ENCODE peak calls at places on chromosomes 2 and 18, in four cellular contexts. Z is tibial artery, H is D721Med, K is uterus. F is an unnamed sample.

GRCh38 chr2:11100130-11100529 is 55.1 kb upstream of the SLC66A3 start:
- DNase-seq in Z (peak; percentile 29), H (no peak), K (no peak), F (no peak)

GRCh38 chr2:119106301-119106897 is 52.2 kb downstream of the C1QL2 start:
- DNase-seq in Z (no peak), H (no peak), K (no peak), F (no peak)

GRCh38 chr18:59540819-59541218 is 156.4 kb downstream of the CCBE1 start:
- DNase-seq in Z (no peak), H (no peak), K (no peak), F (no peak)

GRCh38 chr18:58512161-58512581 is 116.7 kb downstream of the ALPK2 start:
- DNase-seq in Z (no peak), H (no peak), K (no peak), F (no peak)

GRCh38 chr2:68027959-68028358 is 34.8 kb downstream of the C1D start:
- DNase-seq in Z (no peak), H (no peak), K (no peak), F (no peak)

GRCh38 chr2:160141944-160142343 is 58.1 kb downstream of the ITGB6 start:
- DNase-seq in Z (no peak), H (no peak), K (no peak), F (no peak)

GRCh38 chr2:237870754-237871651 is 11.6 kb downstream of the RAMP1 start:
- DNase-seq in Z (peak; percentile 60), H (no peak), K (peak; percentile 61), F (no peak)

GRCh38 chr2:17916584-17916983 is 38.1 kb downstream of the KCNS3 start:
- DNase-seq in Z (no peak), H (no peak), K (no peak), F (no peak)

GRCh38 chr2:11839916-11840315 is 93.5 kb downstream of the LPIN1 start:
- DNase-seq in Z (no peak), H (no peak), K (no peak), F (no peak)

GRCh38 chr2:172380436-172381274 is 46.7 kb upstream of the ITGA6 start:
- DNase-seq in Z (no peak), H (no peak), K (no peak), F (no peak)

GRCh38 chr18:38956068-38956467 is 1390.5 kb upstream of the CELF4 start:
- DNase-seq in Z (no peak), H (no peak), K (no peak), F (no peak)

GRCh38 chr2:127052771-127053691 is 53.9 kb downstream of the BIN1 start:
- DNase-seq in Z (no peak), H (no peak), K (peak; percentile 13), F (peak; percentile 61)

GRCh38 chr2:30979822-30980245 is 158.4 kb downstream of the GALNT14 start:
- DNase-seq in Z (peak; percentile 89), H (no peak), K (peak; percentile 45), F (no peak)

GRCh38 chr2:105576440-105577241 is 168.1 kb upstream of the NCK2 start:
- DNase-seq in Z (no peak), H (no peak), K (no peak), F (no peak)

GRCh38 chr2:71991397-71991796 is 156.3 kb downstream of the CYP26B1 start:
- DNase-seq in Z (no peak), H (no peak), K (no peak), F (no peak)

GRCh38 chr2:71990826-71991225 is 156.8 kb downstream of the CYP26B1 start:
- DNase-seq in Z (no peak), H (no peak), K (no peak), F (no peak)

GRCh38 chr2:71997843-71998242 is 149.8 kb downstream of the CYP26B1 start:
- DNase-seq in Z (no peak), H (no peak), K (no peak), F (no peak)

GRCh38 chr2:71992036-71992435 is 155.6 kb downstream of the CYP26B1 start:
- DNase-seq in Z (no peak), H (no peak), K (no peak), F (no peak)

DNA sequence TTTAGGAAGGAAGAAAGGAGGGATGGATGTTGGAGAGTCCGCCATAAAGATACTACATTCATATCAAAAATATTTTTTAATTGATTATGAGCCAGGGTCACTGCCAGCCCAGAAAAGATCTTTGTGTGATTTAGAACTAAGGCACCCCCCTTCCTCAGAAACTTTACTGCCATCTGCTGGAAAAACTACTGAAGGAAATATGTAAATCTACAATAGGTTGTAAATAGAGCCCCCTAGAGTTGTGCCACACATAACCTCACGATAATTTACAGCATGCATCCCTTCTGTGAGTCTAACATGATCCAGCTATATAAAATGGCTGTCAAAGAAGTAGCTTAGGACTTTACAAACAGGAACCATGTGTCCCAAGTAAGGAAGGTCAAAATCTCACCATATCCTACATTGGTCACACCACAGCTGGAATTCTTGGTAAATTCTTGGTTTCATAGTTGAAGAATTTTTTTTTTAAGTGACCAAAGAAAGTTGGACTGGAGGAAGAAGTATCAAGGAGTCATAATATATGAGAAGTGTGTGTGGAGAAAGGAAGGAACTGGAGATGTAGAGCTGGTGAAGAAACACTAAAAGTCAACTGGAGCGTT is 152.5 kb downstream of the CYP26B1 start:
- DNase-seq in Z (no peak), H (no peak), K (no peak), F (no peak)
- TF ChIP-seq CTCF in Z (peak; percentile 55), H (no peak), K (peak; percentile 17), F (no peak)

GRCh38 chr2:58871469-58872142 is 630.5 kb upstream of the FANCL start:
- DNase-seq in Z (no peak), H (no peak), K (no peak), F (no peak)
- TF ChIP-seq CTCF in Z (no peak), H (peak; percentile 25), K (no peak), F (no peak)

DNA sequence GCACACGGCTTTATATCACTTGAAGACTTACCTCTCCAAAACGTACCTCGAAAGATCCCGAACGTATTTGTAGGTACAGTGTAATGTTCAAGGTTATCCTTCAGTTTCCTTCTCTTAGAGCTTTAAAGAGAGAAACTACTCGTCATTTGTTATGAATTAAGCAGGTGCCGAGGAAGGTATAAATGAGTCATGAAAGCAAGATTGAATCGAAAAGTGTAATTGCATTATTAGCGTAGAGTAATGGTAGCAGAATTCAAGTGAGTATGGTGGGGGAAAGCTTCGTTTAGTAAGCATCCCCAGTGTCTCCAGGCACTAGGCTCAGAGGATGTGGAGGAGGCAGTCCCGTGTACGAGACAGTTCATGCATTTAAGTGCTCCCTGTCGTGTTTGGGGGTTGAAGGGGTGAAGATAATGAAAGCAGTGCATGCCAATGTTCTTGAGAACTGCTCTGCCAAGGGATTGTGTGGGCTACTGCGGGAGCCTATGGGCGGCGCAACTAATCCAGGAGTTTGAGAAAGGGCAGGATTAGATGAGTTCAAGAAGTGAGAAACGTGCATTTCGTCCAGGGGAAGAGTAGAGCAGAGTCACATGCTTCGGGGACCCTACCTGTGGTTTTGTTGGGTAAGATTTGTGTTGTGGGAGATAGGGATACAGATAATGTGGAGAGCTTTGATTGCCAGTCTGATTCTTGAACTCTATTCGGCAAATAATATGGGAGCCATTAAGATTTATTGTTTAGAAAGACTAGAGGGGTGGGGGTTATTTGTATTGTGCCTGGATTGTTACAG is 902 bp downstream of the POLR1B start:
- DNase-seq in Z (no peak), H (no peak), K (no peak), F (no peak)
- TF ChIP-seq CTCF in Z (no peak), H (peak; percentile 27), K (no peak), F (no peak)

GRCh38 chr2:144519934-144520717 is at the start of gene ZEB2:
- DNase-seq in Z (peak; percentile 88), H (no peak), K (peak; percentile 80), F (no peak)
- TF ChIP-seq CTCF in Z (peak; percentile 68), H (peak; percentile 53), K (peak; percentile 74), F (peak; percentile 61)

GRCh38 chr2:223599646-223600009 is 2.5 kb downstream of the SCG2 start:
- DNase-seq in Z (no peak), H (no peak), K (no peak), F (no peak)

GRCh38 chr2:223598994-223599645 is 3.0 kb downstream of the SCG2 start:
- DNase-seq in Z (no peak), H (no peak), K (no peak), F (no peak)

GRCh38 chr2:223597071-223597470 is 5.1 kb downstream of the SCG2 start:
- DNase-seq in Z (no peak), H (no peak), K (no peak), F (no peak)

GRCh38 chr2:223594259-223594658 is 7.9 kb downstream of the SCG2 start:
- DNase-seq in Z (no peak), H (no peak), K (no peak), F (no peak)

DNA sequence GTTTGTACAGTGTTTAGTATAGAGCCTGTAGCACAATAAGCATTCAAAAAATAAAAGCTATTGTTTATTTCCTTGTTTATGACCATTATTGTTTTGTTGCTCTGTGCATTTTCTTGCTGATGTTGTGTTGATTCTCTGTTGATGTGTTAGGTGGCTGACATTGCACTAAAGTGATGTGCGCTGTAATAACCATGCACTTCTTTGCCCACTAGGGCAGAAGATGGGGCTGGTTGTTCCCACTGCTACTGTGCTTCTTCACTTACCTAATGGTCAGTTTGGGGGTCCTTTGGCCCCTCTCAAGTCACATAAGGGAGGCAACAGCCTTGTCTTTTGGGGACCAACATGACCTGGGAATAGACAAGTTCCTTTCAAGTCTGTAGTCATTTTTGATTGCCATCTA is 6.0 kb downstream of the SCG2 start:
- DNase-seq in Z (no peak), H (no peak), K (no peak), F (no peak)
- TF ChIP-seq CTCF in Z (no peak), H (no peak), K (no peak), F (no peak)

GRCh38 chr2:1251520-1251919 is 161.7 kb upstream of the TPO start:
- DNase-seq in Z (no peak), H (no peak), K (no peak), F (no peak)

GRCh38 chr2:1254662-1255372 is 158.4 kb upstream of the TPO start:
- DNase-seq in Z (no peak), H (no peak), K (no peak), F (no peak)

GRCh38 chr2:1249897-1250687 is 163.2 kb upstream of the TPO start:
- DNase-seq in Z (no peak), H (no peak), K (no peak), F (no peak)

GRCh38 chr2:1248187-1248586 is 165.1 kb upstream of the TPO start:
- DNase-seq in Z (no peak), H (no peak), K (no peak), F (no peak)

GRCh38 chr2:1253608-1254007 is 159.7 kb upstream of the TPO start:
- DNase-seq in Z (no peak), H (no peak), K (no peak), F (no peak)
- TF ChIP-seq CTCF in Z (no peak), H (no peak), K (no peak), F (no peak)

GRCh38 chr18:69758458-69758857 is 189.2 kb downstream of the CD226 start:
- DNase-seq in Z (no peak), H (no peak), K (no peak), F (no peak)

GRCh38 chr18:69755041-69755440 is 192.6 kb downstream of the CD226 start:
- DNase-seq in Z (no peak), H (no peak), K (no peak), F (no peak)

GRCh38 chr18:69759046-69759445 is 188.6 kb downstream of the CD226 start:
- DNase-seq in Z (no peak), H (no peak), K (no peak), F (no peak)

GRCh38 chr18:69755856-69756496 is 191.7 kb downstream of the CD226 start:
- DNase-seq in Z (no peak), H (no peak), K (no peak), F (no peak)

DNA sequence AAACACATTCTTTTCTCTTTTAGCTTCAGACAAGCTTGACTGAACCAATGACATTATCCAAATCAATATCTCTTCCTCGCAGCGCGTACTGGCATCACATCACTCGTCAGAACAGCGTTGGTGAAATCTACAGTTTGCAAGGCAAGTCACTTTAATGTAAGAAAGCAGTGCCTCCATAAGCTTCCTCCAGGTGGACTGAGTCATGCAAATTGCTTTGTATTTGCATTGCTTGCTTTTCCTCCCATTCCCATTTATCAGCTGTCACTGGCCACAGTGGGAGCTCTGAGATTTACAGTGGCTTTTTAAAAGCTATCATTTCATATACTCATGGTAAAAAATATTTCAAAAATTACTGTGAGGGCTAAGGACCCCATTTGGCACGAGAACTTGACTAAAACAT is 189.9 kb downstream of the CD226 start:
- DNase-seq in Z (no peak), H (no peak), K (no peak), F (no peak)
- TF ChIP-seq CTCF in Z (no peak), H (no peak), K (no peak), F (no peak)